ENCODE peak calls at places on chromosomes 7 and 10, in four cellular contexts. K is IMR-90, N is lower lobe of right lung, B is BJ. H is an unnamed sample.
A peak's percentile ranks its signal among the peaks of the same experiment; 100 is the strongest.

GRCh38 chr10:75401569-75402485 is at the start of gene ZNF503:
- DNase-seq in K (peak; percentile 97), B (peak; percentile 78), N (peak; percentile 97), H (peak; percentile 56)

GRCh38 chr7:121954803-121955202 is 81.8 kb downstream of the PTPRZ1 start:
- DNase-seq in N (no peak), B (no peak), K (peak; percentile 85), H (no peak)

GRCh38 chr10:4144802-4145201 is 359.8 kb upstream of the KLF6 start:
- DNase-seq in K (peak; percentile 20), B (no peak), N (no peak), H (no peak)

GRCh38 chr10:28533571-28534304 is 820 bp downstream of the WAC start:
- DNase-seq in K (peak; percentile 26), N (peak; percentile 86), B (no peak), H (peak; percentile 60)

GRCh38 chr7:151992375-151992774 is 33.1 kb upstream of the GALNT11 start:
- DNase-seq in N (peak; percentile 71), B (no peak), K (no peak), H (peak; percentile 11)

GRCh38 chr10:124063736-124064135 is 29.7 kb downstream of the CHST15 start:
- DNase-seq in N (no peak), K (peak; percentile 5), B (peak; percentile 89), H (no peak)

GRCh38 chr10:73771722-73772279 is 10.0 kb upstream of the CHCHD1 start:
- DNase-seq in N (peak; percentile 94), K (peak; percentile 73), B (no peak), H (no peak)

GRCh38 chr10:101287922-101288638 is 58.8 kb upstream of the LBX1 start:
- DNase-seq in K (peak; percentile 20), N (no peak), B (no peak), H (no peak)

GRCh38 chr7:93715234-93715633 is 140.7 kb upstream of the CALCR start:
- DNase-seq in K (peak; percentile 39), N (peak; percentile 58), B (no peak), H (no peak)

GRCh38 chr7:46812047-46812672 is 769.8 kb downstream of the TNS3 start:
- DNase-seq in K (no peak), N (no peak), B (no peak), H (no peak)

GRCh38 chr7:151694441-151694827 is 174.7 kb upstream of the RHEB start:
- DNase-seq in K (no peak), N (no peak), B (no peak), H (no peak)

GRCh38 chr10:92508866-92509265 is 65.0 kb downstream of the IDE start:
- DNase-seq in K (no peak), N (no peak), B (no peak), H (no peak)

GRCh38 chr10:29815572-29815971 is 180.8 kb upstream of the SVIL start:
- DNase-seq in B (no peak), K (no peak), N (no peak), H (no peak)

GRCh38 chr10:58107506-58107905 is 160.2 kb downstream of the IPMK start:
- DNase-seq in N (no peak), B (peak; percentile 10), K (peak; percentile 72), H (no peak)

GRCh38 chr7:69781412-69781846 is 183.2 kb downstream of the AUTS2 start:
- DNase-seq in N (no peak), B (no peak), K (no peak), H (no peak)

GRCh38 chr7:19269301-19269700 is 124.1 kb upstream of the FERD3L start:
- DNase-seq in K (no peak), N (no peak), B (no peak), H (no peak)

GRCh38 chr7:120421151-120421651 is 148.2 kb downstream of the KCND2 start:
- DNase-seq in N (no peak), B (no peak), K (no peak), H (peak; percentile 79)

GRCh38 chr7:28812641-28813040 is 145.5 kb downstream of the TRIL start:
- DNase-seq in N (no peak), B (no peak), K (no peak), H (no peak)

GRCh38 chr10:68462536-68462935 is 9.2 kb downstream of the DNA2 start:
- DNase-seq in N (no peak), K (no peak), B (no peak), H (no peak)

GRCh38 chr7:3239291-3239691 is 61.8 kb upstream of the SDK1 start:
- DNase-seq in K (no peak), N (no peak), B (no peak), H (no peak)

GRCh38 chr7:3240826-3241430 is 60.1 kb upstream of the SDK1 start:
- DNase-seq in B (no peak), N (no peak), K (no peak), H (no peak)

GRCh38 chr7:3241686-3242258 is 59.3 kb upstream of the SDK1 start:
- DNase-seq in K (no peak), B (no peak), N (no peak), H (no peak)

GRCh38 chr7:3236268-3236667 is 64.8 kb upstream of the SDK1 start:
- DNase-seq in B (no peak), K (no peak), N (no peak), H (no peak)

GRCh38 chr7:3238525-3239210 is 62.4 kb upstream of the SDK1 start:
- DNase-seq in B (no peak), K (no peak), N (no peak), H (no peak)
- H3K4me3 ChIP-seq in B (no peak overlapping the region), K (no peak overlapping the region), N (no peak overlapping the region), H (no peak overlapping the region)

GRCh38 chr7:127447326-127447945 is 54.9 kb upstream of the ZNF800 start:
- DNase-seq in B (no peak), K (peak; percentile 60), N (no peak), H (peak; percentile 27)
- TF ChIP-seq CTCF in B (peak; percentile 66), K (peak; percentile 57), N (peak; percentile 59), H (peak; percentile 90)

GRCh38 chr7:2523461-2523905 is 3.9 kb downstream of the LFNG start:
- DNase-seq in N (peak; percentile 77), B (no peak), K (no peak), H (no peak)
- H3K4me3 ChIP-seq in N (peak overlapping the region; percentile 77), B (no peak overlapping the region), K (no peak overlapping the region), H (no peak overlapping the region)

GRCh38 chr10:17064435-17064834 is 65.2 kb downstream of the CUBN start:
- DNase-seq in B (no peak), K (peak; percentile 20), N (no peak), H (no peak)

GRCh38 chr10:17061418-17061817 is 68.2 kb downstream of the CUBN start:
- DNase-seq in B (no peak), K (peak; percentile 49), N (no peak), H (no peak)

GRCh38 chr10:17065273-17065672 is 64.3 kb downstream of the CUBN start:
- DNase-seq in B (no peak), N (no peak), K (no peak), H (no peak)

GRCh38 chr10:17062009-17062408 is 67.6 kb downstream of the CUBN start:
- DNase-seq in K (peak; percentile 90), N (no peak), B (no peak), H (no peak)

GRCh38 chr10:17062493-17063487 is 66.8 kb downstream of the CUBN start:
- DNase-seq in N (no peak), B (peak; percentile 73), K (peak; percentile 88), H (no peak)
- TF ChIP-seq CTCF in N (no peak), B (no peak), K (no peak), H (no peak)

GRCh38 chr10:97771913-97772823 is at the start of gene SFRP5:
- DNase-seq in N (no peak), K (no peak), B (no peak), H (no peak)
- H3K4me3 ChIP-seq in N (peak within 1 kb of the TSS; percentile 35), K (peak within 1 kb of the TSS; percentile 19), B (no peak within 1 kb of the TSS), H (no peak within 1 kb of the TSS)

GRCh38 chr10:110919349-110919931 is at the start of gene SHOC2:
- DNase-seq in K (no peak), N (peak; percentile 100), B (no peak), H (no peak)
- TF ChIP-seq CTCF in K (peak; percentile 42), N (no peak), B (peak; percentile 41), H (peak; percentile 31)